ENCODE peak calls at places on chromosomes 7 and 10, in nine cellular contexts. R, Q, M, J, B, L, I, G and P are unnamed samples.
A peak's percentile ranks its signal among the peaks of the same experiment; 100 is the strongest.

GRCh38 chr10:119538632-119539358 is 3.7 kb downstream of the RGS10 start:
- DNase-seq in L (no peak), B (no peak), R (no peak), G (no peak), M (peak; percentile 82), I (no peak), J (no peak), Q (no peak), P (peak; percentile 38)

GRCh38 chr7:2715341-2716231 is 27.6 kb downstream of the AMZ1 start:
- DNase-seq in L (no peak), I (peak; percentile 30), M (peak; percentile 84), B (no peak), G (no peak), J (no peak), R (no peak), Q (peak; percentile 9), P (no peak)

GRCh38 chr7:27095050-27095896 is 527 bp downstream of the HOXA1 start:
- DNase-seq in Q (no peak), L (no peak), J (no peak), I (no peak), R (no peak), G (no peak), M (peak; percentile 44), B (no peak), P (no peak)

GRCh38 chr7:94513565-94513860 is 3.9 kb downstream of the CASD1 start:
- DNase-seq in B (no peak), Q (no peak), J (no peak), R (no peak), M (no peak), I (no peak), G (no peak), L (no peak), P (no peak)

GRCh38 chr10:114364726-114365125 is 39.6 kb downstream of the AFAP1L2 start:
- DNase-seq in B (no peak), J (no peak), G (no peak), I (no peak), M (no peak), Q (no peak), R (no peak), L (no peak), P (no peak)

GRCh38 chr7:122123746-122124145 is 20.3 kb downstream of the AASS start:
- DNase-seq in R (no peak), M (no peak), I (no peak), B (no peak), Q (peak; percentile 28), G (no peak), J (no peak), L (no peak), P (no peak)

GRCh38 chr10:6423004-6423403 is 157.1 kb downstream of the PRKCQ start:
- DNase-seq in G (no peak), J (no peak), L (peak; percentile 16), I (no peak), R (peak; percentile 57), Q (no peak), B (no peak), M (peak; percentile 82), P (no peak)

GRCh38 chr7:36349626-36350025 is 40.0 kb upstream of the ANLN start:
- DNase-seq in B (no peak), J (no peak), R (no peak), I (no peak), G (no peak), L (no peak), Q (no peak), M (no peak), P (no peak)

GRCh38 chr10:82982110-82982608 is 1107.2 kb downstream of the NRG3 start:
- DNase-seq in R (peak; percentile 87), G (no peak), L (peak; percentile 69), I (peak; percentile 91), B (peak; percentile 88), M (no peak), J (no peak), Q (peak; percentile 98), P (no peak)

GRCh38 chr7:48759431-48760080 is 164.8 kb upstream of the CDC14C start:
- DNase-seq in M (no peak), B (no peak), R (no peak), I (no peak), J (no peak), L (no peak), G (no peak), Q (no peak), P (no peak)

GRCh38 chr7:80533287-80533686 is 21.4 kb upstream of the GNAT3 start:
- DNase-seq in R (no peak), I (peak; percentile 25), B (no peak), Q (peak; percentile 21), G (no peak), M (no peak), J (no peak), L (no peak), P (no peak)

GRCh38 chr7:90594791-90595317 is 1.3 kb upstream of the CDK14 start:
- DNase-seq in I (peak; percentile 90), R (peak; percentile 35), Q (peak; percentile 84), B (peak; percentile 86), J (no peak), M (no peak), L (peak; percentile 85), G (no peak), P (no peak)

GRCh38 chr10:123175389-123176387 is 21.5 kb downstream of the BUB3 start:
- DNase-seq in B (no peak), I (no peak), M (no peak), R (no peak), G (no peak), L (no peak), J (no peak), Q (no peak), P (no peak)

GRCh38 chr10:70191906-70192305 is 21.6 kb upstream of the SAR1A start:
- DNase-seq in G (no peak), Q (peak; percentile 94), M (no peak), B (peak; percentile 95), J (no peak), I (peak; percentile 68), L (peak; percentile 55), R (peak; percentile 94), P (no peak)

GRCh38 chr10:103443475-103444185 is 8.5 kb downstream of the CALHM2 start:
- DNase-seq in B (no peak), G (no peak), R (no peak), I (no peak), L (no peak), Q (no peak), M (no peak), J (no peak), P (no peak)

GRCh38 chr10:123786896-123787295 is 104.7 kb downstream of the CPXM2 start:
- DNase-seq in L (no peak), I (no peak), B (no peak), J (no peak), R (no peak), Q (no peak), M (no peak), G (no peak), P (no peak)

GRCh38 chr10:57716884-57717283 is 550.8 kb downstream of the IPMK start:
- DNase-seq in R (no peak), L (peak; percentile 10), J (no peak), G (no peak), M (no peak), I (peak; percentile 24), B (peak; percentile 52), Q (peak; percentile 26), P (no peak)

GRCh38 chr10:132078746-132079345 is 13.1 kb downstream of the JAKMIP3 start:
- DNase-seq in M (no peak), I (no peak), B (no peak), Q (no peak), L (no peak), R (no peak), G (no peak), J (no peak), P (no peak)

GRCh38 chr10:95391570-95392249 is 100.9 kb upstream of the PDLIM1 start:
- DNase-seq in R (no peak), M (peak; percentile 9), B (peak; percentile 75), Q (peak; percentile 19), L (peak; percentile 49), G (no peak), I (peak; percentile 50), J (no peak), P (no peak)

DNA sequence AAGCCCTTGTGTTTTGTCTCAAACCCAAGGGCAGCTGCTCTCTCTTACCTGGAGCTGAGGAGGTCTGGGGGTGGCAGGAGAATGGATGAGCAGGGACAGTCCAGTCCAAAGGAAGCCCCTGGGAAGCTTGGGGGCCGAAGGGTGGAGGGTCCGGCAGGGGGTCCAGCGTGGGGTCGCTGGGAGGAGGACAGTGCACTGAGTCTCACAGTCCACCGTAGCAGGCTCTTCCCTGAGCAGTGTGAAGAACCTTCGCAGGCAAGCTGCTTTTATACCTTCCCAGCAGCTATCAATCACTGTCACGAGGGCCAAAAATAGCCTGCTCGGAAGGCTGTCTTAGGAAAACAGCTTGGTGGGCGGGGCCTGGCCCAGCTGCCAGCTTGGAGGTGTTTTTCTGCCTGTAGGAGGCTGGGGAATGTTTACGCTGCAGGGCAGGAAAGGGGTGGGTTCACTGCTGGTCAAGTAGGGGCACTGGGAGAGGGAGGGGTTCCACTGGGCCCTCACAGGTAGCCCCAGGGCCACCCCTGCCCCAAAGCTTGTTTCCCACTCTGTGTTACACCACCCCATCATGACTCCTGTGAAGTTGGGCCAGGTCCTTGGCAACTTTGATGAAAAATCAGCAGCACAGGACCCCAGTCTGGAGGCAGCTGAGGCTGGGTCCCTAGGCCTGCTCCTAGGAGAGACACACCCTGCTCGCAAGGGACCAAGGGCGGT is at the start of gene DEPP1:
- DNase-seq in M (peak; percentile 30), L (peak; percentile 82), B (peak; percentile 95), I (peak; percentile 78), G (peak; percentile 58), R (peak; percentile 83), Q (no peak), J (peak; percentile 82), P (peak; percentile 56)
- TF ChIP-seq CTCF in M (no peak), L (no peak), B (peak; percentile 14), I (peak; percentile 36), G (peak; percentile 29), R (peak; percentile 3), Q (no peak), J (peak; percentile 35), P (no peak)

GRCh38 chr10:87692956-87693484 is 33.3 kb downstream of the PAPSS2 start:
- DNase-seq in I (no peak), M (no peak), J (no peak), R (no peak), Q (no peak), G (no peak), L (no peak), B (no peak), P (no peak)
- TF ChIP-seq CTCF in I (no peak), M (no peak), J (no peak), R (no peak), Q (no peak), G (no peak), L (no peak), B (no peak), P (no peak)

GRCh38 chr10:112791447-112791846 is 158.6 kb upstream of the TCF7L2 start:
- DNase-seq in R (no peak), M (no peak), G (no peak), L (no peak), B (no peak), I (no peak), J (no peak), Q (no peak), P (no peak)
- TF ChIP-seq CTCF in R (no peak), M (no peak), G (no peak), L (no peak), B (no peak), I (no peak), J (no peak), Q (no peak), P (no peak)

GRCh38 chr7:104643587-104644217 is 315.3 kb downstream of the LHFPL3 start:
- DNase-seq in M (peak; percentile 17), J (no peak), L (peak; percentile 13), Q (no peak), I (peak; percentile 13), B (peak; percentile 26), R (no peak), G (peak; percentile 18), P (no peak)
- TF ChIP-seq CTCF in M (peak; percentile 42), J (peak; percentile 73), L (peak; percentile 26), Q (peak; percentile 61), I (peak; percentile 80), B (peak; percentile 53), R (peak; percentile 54), G (peak; percentile 66), P (peak; percentile 28)